ENCODE peak calls at places on chromosomes 5 and 9, in seven cellular contexts. J is Panc1, F is GM12878, V is K562, N is HepG2, X is HCT116, A is upper lobe of left lung. D is an unnamed sample.

GRCh38 chr9:135780086-135780485 is 78.1 kb downstream of the KCNT1 start:
- ATAC-seq in J (peak; percentile 26), F (no peak), V (no peak), N (peak; percentile 37), X (no peak), A (no peak), D (no peak)

GRCh38 chr5:148376198-148376597 is 7.6 kb upstream of the FBXO38 start:
- ATAC-seq in J (no peak), F (no peak), V (no peak), N (no peak), X (no peak), A (no peak), D (no peak)

GRCh38 chr5:136811551-136811950 is 446.2 kb upstream of the TRPC7 start:
- ATAC-seq in J (peak; percentile 58), F (no peak), V (no peak), N (no peak), X (peak; percentile 47), A (peak; percentile 81), D (no peak)

GRCh38 chr5:100828071-100828689 is 74.9 kb downstream of the ST8SIA4 start:
- ATAC-seq in J (no peak), F (peak; percentile 84), V (no peak), N (no peak), X (no peak), A (peak; percentile 66), D (peak; percentile 34)

GRCh38 chr5:128538249-128539037 is 398 bp upstream of the FBN2 start:
- ATAC-seq in J (no peak), F (no peak), V (no peak), N (peak; percentile 69), X (no peak), A (peak; percentile 85), D (peak; percentile 81)

GRCh38 chr5:74232281-74232680 is 408.2 kb downstream of the ENC1 start:
- ATAC-seq in J (no peak), F (no peak), V (no peak), N (no peak), X (no peak), A (peak; percentile 19), D (no peak)

GRCh38 chr5:109003928-109004327 is 256.2 kb downstream of the FER start:
- ATAC-seq in J (no peak), F (peak; percentile 96), V (no peak), N (no peak), X (no peak), A (no peak), D (no peak)

GRCh38 chr5:56658972-56659371 is 156.4 kb upstream of the MAP3K1 start:
- ATAC-seq in J (no peak), F (peak; percentile 94), V (no peak), N (no peak), X (no peak), A (no peak), D (no peak)

GRCh38 chr5:125199968-125200841 is 453.8 kb upstream of the ZNF608 start:
- ATAC-seq in J (peak; percentile 70), F (peak; percentile 38), V (no peak), N (no peak), X (no peak), A (no peak), D (no peak)

GRCh38 chr9:85377751-85378289 is 363.9 kb downstream of the AGTPBP1 start:
- ATAC-seq in J (no peak), F (peak; percentile 39), V (no peak), N (no peak), X (no peak), A (no peak), D (no peak)

GRCh38 chr9:71490810-71491209 is 277.5 kb downstream of the CEMIP2 start:
- ATAC-seq in J (no peak), F (peak; percentile 74), V (no peak), N (peak; percentile 45), X (peak; percentile 74), A (no peak), D (no peak)

GRCh38 chr9:137397675-137398423 is 25.1 kb downstream of the EXD3 start:
- ATAC-seq in J (no peak), F (no peak), V (no peak), N (no peak), X (no peak), A (no peak), D (no peak)

GRCh38 chr5:42720242-42720641 is 36.4 kb upstream of the CCDC152 start:
- ATAC-seq in J (no peak), F (no peak), V (no peak), N (no peak), X (no peak), A (no peak), D (no peak)

DNA sequence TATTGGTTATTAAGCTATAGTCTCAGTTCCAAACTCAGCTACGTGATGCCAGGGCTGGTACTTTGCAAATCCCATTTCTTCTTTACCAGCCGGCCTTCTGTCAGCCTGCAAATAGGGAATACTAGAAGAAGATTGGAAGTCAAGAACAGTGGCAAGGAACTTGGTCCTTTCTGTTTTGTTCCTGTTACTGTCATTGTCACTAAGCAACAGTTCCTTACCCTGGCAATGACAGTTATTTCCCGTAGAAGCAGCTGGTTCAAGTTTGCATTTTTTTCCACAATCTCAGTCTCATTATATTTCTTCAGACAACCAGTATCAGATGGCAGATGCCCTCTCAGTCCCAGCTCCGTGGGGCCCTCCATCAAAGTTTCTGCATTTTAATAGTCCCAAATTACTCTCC is 9.1 kb upstream of the C1QTNF2 start:
- ATAC-seq in J (no peak), F (no peak), V (no peak), N (no peak), X (no peak), A (peak; percentile 56), D (no peak)
- TF ChIP-seq POLR2AphosphoS5 in J (no peak), F (no peak), V (no peak), N (no peak), X (no peak), A (no peak), D (no peak)

GRCh38 chr5:156532921-156533320 is 206.0 kb downstream of the SGCD start:
- ATAC-seq in J (no peak), F (peak; percentile 36), V (no peak), N (no peak), X (no peak), A (no peak), D (no peak)
- TF ChIP-seq POLR2AphosphoS5 in J (no peak), F (no peak), V (no peak), N (no peak), X (no peak), A (no peak), D (no peak)

GRCh38 chr5:140141241-140141640 is 15.5 kb downstream of the IGIP start:
- ATAC-seq in J (no peak), F (no peak), V (no peak), N (no peak), X (no peak), A (peak; percentile 58), D (peak; percentile 74)
- TF ChIP-seq POLR2AphosphoS5 in J (no peak), F (no peak), V (no peak), N (no peak), X (no peak), A (no peak), D (peak; percentile 24)

GRCh38 chr9:131610231-131610761 is 65.0 kb downstream of the PRRT1B start:
- ATAC-seq in J (no peak), F (no peak), V (no peak), N (no peak), X (no peak), A (peak; percentile 82), D (peak; percentile 71)
- TF ChIP-seq POLR2AphosphoS5 in J (no peak), F (peak; percentile 20), V (no peak), N (no peak), X (no peak), A (no peak), D (peak; percentile 94)

GRCh38 chr5:126888180-126888579 is 111.2 kb downstream of the LMNB1 start:
- ATAC-seq in J (no peak), F (no peak), V (no peak), N (no peak), X (no peak), A (no peak), D (no peak)

GRCh38 chr5:126881821-126882220 is 104.9 kb downstream of the LMNB1 start:
- ATAC-seq in J (no peak), F (no peak), V (no peak), N (no peak), X (no peak), A (no peak), D (no peak)

GRCh38 chr5:126883801-126884200 is 106.9 kb downstream of the LMNB1 start:
- ATAC-seq in J (no peak), F (no peak), V (peak; percentile 81), N (no peak), X (no peak), A (no peak), D (no peak)

GRCh38 chr5:126878624-126879023 is 101.7 kb downstream of the LMNB1 start:
- ATAC-seq in J (no peak), F (no peak), V (no peak), N (no peak), X (no peak), A (no peak), D (no peak)

DNA sequence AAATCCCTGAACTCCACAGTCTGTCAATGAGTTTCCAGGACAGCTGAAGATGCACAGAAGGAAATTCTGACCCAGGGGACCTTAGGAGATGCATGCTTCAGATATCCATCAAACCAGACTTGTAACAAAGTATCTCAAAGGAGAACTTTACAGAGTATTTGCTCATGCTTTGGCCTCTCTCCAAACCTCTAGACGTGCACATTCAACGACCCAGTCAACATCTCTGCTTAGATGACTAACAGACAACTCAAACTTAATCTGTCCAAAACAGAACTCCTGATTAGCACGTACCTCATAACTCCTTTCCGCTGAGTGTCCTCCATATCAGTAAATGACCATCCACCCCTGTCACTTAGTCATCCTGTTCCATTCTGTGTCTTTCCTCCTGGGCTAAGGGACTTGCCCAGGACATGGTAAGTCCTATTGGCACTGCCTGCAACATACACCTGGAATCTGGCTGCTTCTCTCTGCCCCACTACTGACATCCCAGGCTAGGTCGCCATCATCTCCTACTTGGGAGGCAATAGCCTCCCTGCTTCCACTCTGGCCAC is 107.4 kb downstream of the LMNB1 start:
- ATAC-seq in J (peak; percentile 56), F (no peak), V (peak; percentile 92), N (no peak), X (no peak), A (peak; percentile 71), D (no peak)
- TF ChIP-seq POLR2AphosphoS5 in J (no peak), F (no peak), V (peak; percentile 98), N (no peak), X (no peak), A (no peak), D (no peak)

GRCh38 chr9:97940707-97941106 is 2.7 kb upstream of the HEMGN start:
- ATAC-seq in J (no peak), F (no peak), V (peak; percentile 7), N (no peak), X (no peak), A (no peak), D (no peak)
- TF ChIP-seq POLR2AphosphoS5 in J (no peak), F (no peak), V (no peak), N (no peak), X (no peak), A (no peak), D (no peak)

GRCh38 chr9:121607434-121608248 is 43.8 kb upstream of the DAB2IP start:
- ATAC-seq in J (no peak), F (no peak), V (no peak), N (no peak), X (peak; percentile 54), A (no peak), D (peak; percentile 26)
- TF ChIP-seq POLR2AphosphoS5 in J (no peak), F (no peak), V (no peak), N (no peak), X (no peak), A (peak; percentile 7), D (peak; percentile 98)